ENCODE peak calls at places on chromosome 11, in five cellular contexts. K, A, Q, O and J are unnamed samples.

GRCh38 chr11:116062526-116063171 is 558.4 kb upstream of the CADM1 start:
- ATAC-seq in K (no peak), A (no peak), Q (no peak), O (no peak), J (no peak)

GRCh38 chr11:102733232-102733875 is 8.6 kb upstream of the MMP8 start:
- ATAC-seq in K (peak), A (peak), Q (peak), O (no peak), J (no peak)

GRCh38 chr11:125483592-125483991 is 12.5 kb downstream of the FEZ1 start:
- ATAC-seq in K (no peak), A (no peak), Q (no peak), O (no peak), J (no peak)

GRCh38 chr11:118349475-118349874 is 5.3 kb downstream of the CD3G start:
- ATAC-seq in K (no peak), A (no peak), Q (no peak), O (no peak), J (no peak)

GRCh38 chr11:94731921-94732601 is 36.1 kb upstream of the AMOTL1 start:
- ATAC-seq in K (peak), A (peak), Q (no peak), O (peak), J (peak)

GRCh38 chr11:120500414-120500936 is 11.1 kb upstream of the GRIK4 start:
- ATAC-seq in K (peak), A (no peak), Q (peak), O (no peak), J (peak)

GRCh38 chr11:6414874-6415328 is 4.0 kb downstream of the APBB1 start:
- ATAC-seq in K (no peak), A (no peak), Q (no peak), O (no peak), J (no peak)

GRCh38 chr11:131499199-131499598 is 128.8 kb downstream of the NTM start:
- ATAC-seq in K (no peak), A (no peak), Q (no peak), O (no peak), J (no peak)

GRCh38 chr11:88552377-88553029 is 215.0 kb upstream of the CTSC start:
- ATAC-seq in K (peak), A (peak), Q (peak), O (no peak), J (no peak)

GRCh38 chr11:27514076-27514475 is 7.5 kb upstream of the LIN7C start:
- ATAC-seq in K (no peak), A (no peak), Q (no peak), O (peak), J (no peak)

GRCh38 chr11:112628676-112629075 is 332.5 kb upstream of the NCAM1 start:
- ATAC-seq in K (no peak), A (no peak), Q (no peak), O (no peak), J (no peak)

GRCh38 chr11:125226701-125227100 is 62.1 kb downstream of the PKNOX2 start:
- ATAC-seq in K (no peak), A (no peak), Q (no peak), O (no peak), J (no peak)

GRCh38 chr11:7480132-7480531 is 5.2 kb upstream of the OLFML1 start:
- ATAC-seq in K (no peak), A (no peak), Q (no peak), O (no peak), J (no peak)

GRCh38 chr11:86091566-86091965 is 22.7 kb upstream of the PICALM start:
- ATAC-seq in K (peak), A (no peak), Q (no peak), O (no peak), J (no peak)

GRCh38 chr11:96238563-96239166 is 104.3 kb downstream of the MAML2 start:
- ATAC-seq in K (peak), A (no peak), Q (no peak), O (no peak), J (no peak)

GRCh38 chr11:96237759-96238158 is 105.2 kb downstream of the MAML2 start:
- ATAC-seq in K (no peak), A (no peak), Q (peak), O (no peak), J (no peak)

GRCh38 chr11:96242971-96243647 is 99.9 kb downstream of the MAML2 start:
- ATAC-seq in K (peak), A (peak), Q (peak), O (peak), J (peak)

GRCh38 chr11:96241351-96241841 is 101.6 kb downstream of the MAML2 start:
- ATAC-seq in K (no peak), A (no peak), Q (peak), O (no peak), J (no peak)

DNA sequence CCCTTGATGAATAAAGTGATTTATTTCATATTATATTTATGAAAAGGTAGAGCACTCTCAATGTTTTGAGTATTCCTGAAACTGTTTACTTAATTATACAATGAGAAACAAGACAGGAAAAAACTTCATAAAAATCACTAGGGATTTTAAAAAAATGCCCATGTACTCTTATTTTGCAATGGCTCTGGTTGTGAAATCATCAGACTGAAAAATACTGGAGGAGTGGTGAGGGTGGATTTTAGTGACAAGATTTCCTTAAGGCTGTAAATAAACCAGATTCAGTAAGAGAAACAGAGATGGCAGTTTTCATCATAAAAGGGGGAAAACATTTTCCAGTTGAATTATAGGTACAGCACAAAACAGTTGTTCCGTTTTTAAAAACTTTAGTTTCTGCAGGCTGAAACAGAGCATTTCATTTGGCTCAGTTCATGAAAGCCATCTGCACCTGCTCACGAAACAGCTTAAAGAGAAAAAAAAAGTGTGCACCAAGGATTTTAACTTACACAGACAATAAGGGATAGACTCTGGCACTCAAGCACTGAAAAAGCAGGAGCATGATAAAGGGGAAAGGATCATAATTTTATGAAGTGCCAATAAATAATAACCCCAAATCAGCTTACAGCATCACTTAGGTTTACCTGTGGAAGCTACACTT is 100.7 kb downstream of the MAML2 start:
- ATAC-seq in K (no peak), A (no peak), Q (no peak), O (no peak), J (no peak)
- H3K27ac ChIP-seq in K (peak), A (peak), Q (peak), O (no peak), J (peak)

GRCh38 chr11:84990141-84990540 is 637.0 kb downstream of the DLG2 start:
- ATAC-seq in K (no peak), A (no peak), Q (no peak), O (no peak), J (no peak)

DNA sequence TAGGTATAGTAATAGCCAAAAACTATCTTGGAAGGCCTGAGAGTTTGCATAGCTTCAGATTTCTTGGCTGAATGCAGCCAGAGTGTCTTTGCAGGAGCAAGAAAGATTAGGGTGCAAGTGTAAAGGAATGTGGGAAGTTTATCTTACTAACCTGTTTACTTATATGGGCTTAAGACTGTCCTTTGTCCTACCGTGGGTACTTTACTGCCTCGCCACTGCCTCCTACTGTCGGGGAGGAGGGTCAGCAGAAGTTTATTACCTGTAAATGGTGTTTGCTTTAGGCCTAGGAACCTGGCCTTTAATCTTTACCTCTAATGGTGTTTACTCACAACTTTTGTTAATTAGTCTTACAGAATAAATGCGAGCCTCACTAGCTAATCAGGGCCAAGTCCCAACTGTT is 633.8 kb downstream of the DLG2 start:
- ATAC-seq in K (no peak), A (no peak), Q (peak), O (no peak), J (no peak)
- TF ChIP-seq CTCF in K (peak), A (no peak), Q (peak), O (no peak), J (no peak)

DNA sequence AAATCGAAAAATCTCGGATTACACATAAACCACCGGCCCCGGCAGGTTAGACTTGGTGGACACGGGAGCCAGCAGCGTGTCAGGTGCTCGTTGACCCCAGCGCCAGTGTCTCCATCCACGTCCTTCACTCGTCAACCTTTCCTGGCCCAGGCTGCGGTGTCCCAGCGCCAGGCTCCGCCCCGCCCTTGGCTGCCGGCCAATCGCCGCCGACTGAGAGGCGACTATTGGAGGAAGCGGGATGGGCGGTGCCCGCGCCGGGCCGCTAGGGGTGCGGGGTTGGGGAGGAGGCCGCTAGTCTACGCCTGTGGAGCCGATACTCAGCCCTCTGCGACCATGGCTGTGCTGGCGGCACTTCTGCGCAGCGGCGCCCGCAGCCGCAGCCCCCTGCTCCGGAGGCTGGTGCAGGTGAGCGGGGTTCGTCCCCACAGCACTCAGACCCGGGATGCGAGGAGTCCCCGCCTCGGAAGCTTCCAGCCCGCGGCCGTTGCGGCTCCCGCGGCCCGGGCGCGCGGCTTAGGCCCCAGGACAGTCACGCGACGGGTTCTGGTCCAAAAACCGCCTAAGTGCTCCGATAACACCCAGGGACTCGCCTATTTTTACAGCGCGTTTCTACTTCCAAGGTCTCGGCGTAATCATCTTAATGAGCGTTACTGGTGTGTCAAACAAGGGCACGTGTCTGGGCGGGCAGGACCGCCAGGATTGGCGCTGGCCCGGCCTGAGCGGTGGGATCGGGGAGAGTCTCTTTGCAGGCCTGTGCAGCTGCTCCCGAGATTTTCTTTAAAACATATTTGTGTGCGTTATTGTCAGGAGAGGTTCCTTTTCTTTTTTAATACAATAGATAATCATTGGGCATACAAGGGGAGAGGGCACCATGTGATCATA is at the start of gene ACAT1:
- ATAC-seq in K (peak), A (peak), Q (peak), O (peak), J (peak)
- TF ChIP-seq POLR2A in K (peak), A (peak), Q (peak), O (peak), J (peak)

GRCh38 chr11:66744485-66745355 is 15.7 kb upstream of the SPTBN2 start:
- ATAC-seq in K (peak), A (peak), Q (peak), O (peak), J (peak)
- H3K27ac ChIP-seq in K (peak), A (peak), Q (peak), O (no peak), J (no peak)

GRCh38 chr11:64127267-64128072 is 38.4 kb downstream of the MACROD1 start:
- ATAC-seq in K (no peak), A (no peak), Q (no peak), O (no peak), J (no peak)
- TF ChIP-seq CTCF in K (no peak), A (no peak), Q (no peak), O (no peak), J (no peak)

GRCh38 chr11:121575963-121576290 is 123.2 kb upstream of the SORL1-AS1 start:
- ATAC-seq in K (no peak), A (no peak), Q (no peak), O (no peak), J (no peak)
- TF ChIP-seq POLR2A in K (no peak), A (no peak), Q (no peak), O (no peak), J (no peak)

GRCh38 chr11:44567876-44568256 is 2.4 kb downstream of the CD82 start:
- ATAC-seq in K (no peak), A (no peak), Q (no peak), O (no peak), J (no peak)

GRCh38 chr11:44565746-44566558 is 489 bp downstream of the CD82 start:
- ATAC-seq in K (no peak), A (no peak), Q (no peak), O (no peak), J (no peak)

GRCh38 chr11:44566952-44567875 is 1.8 kb downstream of the CD82 start:
- ATAC-seq in K (no peak), A (no peak), Q (no peak), O (no peak), J (no peak)

GRCh38 chr11:44565008-44565745 is at the start of gene CD82:
- ATAC-seq in K (peak), A (peak), Q (peak), O (peak), J (peak)

DNA sequence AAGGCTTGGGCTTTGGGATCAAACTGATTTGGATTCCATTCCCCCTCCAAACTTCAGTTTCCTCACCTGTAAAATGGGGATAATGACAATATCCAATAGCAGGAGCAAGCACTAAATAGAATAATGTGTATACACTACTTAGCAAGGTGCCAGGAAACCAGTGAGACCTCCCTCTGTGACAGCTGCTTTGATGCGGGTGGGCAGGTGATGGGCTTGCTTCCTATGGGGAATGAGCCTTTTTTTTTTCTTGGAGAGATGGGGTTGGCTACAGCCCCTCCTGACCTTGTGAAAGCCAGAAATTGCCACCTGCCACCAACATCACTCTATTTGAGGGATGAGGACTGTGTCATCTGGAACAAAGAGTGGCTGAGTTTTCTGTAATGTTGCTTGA is 1.1 kb downstream of the CD82 start:
- ATAC-seq in K (no peak), A (no peak), Q (no peak), O (no peak), J (no peak)
- H3K27ac ChIP-seq in K (no peak), A (no peak), Q (no peak), O (no peak), J (no peak)

DNA sequence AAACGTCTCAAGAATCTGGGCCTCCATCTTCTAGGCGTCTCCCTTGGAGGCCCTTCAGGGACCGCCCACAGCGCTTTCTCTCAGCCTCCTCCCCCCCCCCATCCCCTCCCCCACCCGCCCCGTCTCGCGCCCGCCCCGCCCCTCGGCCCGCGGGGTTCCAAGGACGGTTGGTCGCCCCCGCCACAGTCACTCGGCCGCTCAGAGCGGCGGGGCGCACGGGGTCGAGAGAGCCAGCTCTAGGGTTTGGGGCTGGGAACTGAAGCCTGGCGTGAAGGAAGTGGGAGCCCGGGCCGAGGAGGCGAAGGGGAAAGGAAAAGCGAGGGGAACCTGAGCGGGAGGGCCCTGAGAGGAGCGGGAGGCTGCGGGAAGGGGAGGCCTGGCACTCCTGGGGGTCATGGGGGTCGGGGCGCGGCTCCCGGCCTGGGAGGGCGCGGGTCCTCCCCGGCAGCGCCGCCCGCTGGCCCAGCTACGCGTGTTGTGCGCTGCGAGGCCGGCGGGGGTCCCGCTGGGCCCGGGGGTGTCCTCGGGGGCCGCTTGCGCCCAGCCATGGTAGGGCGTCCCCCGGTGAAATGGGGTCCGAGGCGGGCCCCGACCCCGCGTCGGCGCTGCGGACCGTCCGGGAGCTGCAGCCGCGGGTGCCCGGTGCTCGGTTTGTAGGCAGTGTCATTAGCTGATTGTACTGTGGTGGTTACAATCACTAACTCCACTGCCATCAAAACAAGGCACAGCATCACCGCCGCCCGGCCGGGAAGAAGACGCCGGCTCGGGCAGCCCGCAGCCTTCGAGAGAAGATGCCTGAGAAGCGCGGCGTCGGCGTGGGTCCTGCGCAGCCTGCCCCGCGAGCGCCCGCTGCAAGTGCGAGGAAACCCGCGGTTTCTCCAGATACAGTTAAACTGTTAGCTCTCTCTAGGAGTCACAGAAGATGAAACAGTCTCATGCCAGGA is at the start of gene BTG4:
- ATAC-seq in K (peak), A (peak), Q (peak), O (no peak), J (peak)
- TF ChIP-seq CTCF in K (no peak), A (peak), Q (no peak), O (no peak), J (no peak)

GRCh38 chr11:65117206-65118096 is at the start of gene ZNHIT2:
- ATAC-seq in K (peak), A (peak), Q (peak), O (peak), J (peak)
- TF ChIP-seq POLR2A in K (peak), A (peak), Q (peak), O (peak), J (peak)